ENCODE peak calls at places on chromosomes 5 and 9, in six cellular contexts. M is ovary; A is left lung; T is fibroblast of lung; C is GM23338; F is CD8-positive, alpha-beta memory T cell. I is an unnamed sample. For H3K4me1, the result is how much of the 10 kb centered on the place peaks cover.

GRCh38 chr5:170169996-170170395 is 62.8 kb upstream of the C5orf58 start:
- DNase-seq in M (no peak), A (no peak), T (no peak), C (no peak), F (no peak), I (no peak)

GRCh38 chr9:126367646-126368419 is 41.2 kb downstream of the MVB12B start:
- DNase-seq in M (no peak), A (no peak), T (no peak), C (no peak), F (no peak), I (no peak)

GRCh38 chr5:68290260-68290674 is 74.7 kb downstream of the PIK3R1 start:
- DNase-seq in M (peak), A (no peak), T (peak), C (no peak), F (no peak), I (no peak)

GRCh38 chr5:57302643-57303042 is 128.8 kb downstream of the GPBP1 start:
- DNase-seq in M (no peak), A (no peak), T (peak), C (no peak), F (no peak), I (no peak)

GRCh38 chr9:89278997-89279739 is 31.8 kb upstream of the CKS2 start:
- DNase-seq in M (no peak), A (no peak), T (peak), C (peak), F (no peak), I (no peak)

GRCh38 chr5:146052780-146053179 is 52.6 kb downstream of the PLAC8L1 start:
- DNase-seq in M (no peak), A (no peak), T (no peak), C (peak), F (no peak), I (no peak)

GRCh38 chr9:6212722-6213375 is 2.8 kb upstream of the IL33 start:
- DNase-seq in M (no peak), A (no peak), T (no peak), C (no peak), F (no peak), I (no peak)

GRCh38 chr5:33755216-33755615 is 136.6 kb downstream of the ADAMTS12 start:
- DNase-seq in M (no peak), A (no peak), T (peak), C (no peak), F (no peak), I (no peak)

GRCh38 chr5:93192107-93192506 is 388.9 kb downstream of the NR2F1-AS1 start:
- DNase-seq in M (no peak), A (no peak), T (peak), C (no peak), F (no peak), I (no peak)

GRCh38 chr5:98349251-98349989 is 424.0 kb upstream of the RGMB start:
- DNase-seq in M (no peak), A (no peak), T (peak), C (peak), F (no peak), I (no peak)

GRCh38 chr5:17269201-17269600 is 51.8 kb downstream of the BASP1 start:
- DNase-seq in M (no peak), A (no peak), T (no peak), C (no peak), F (no peak), I (no peak)

GRCh38 chr5:166032601-166033000 is 2258.8 kb upstream of the WWC1 start:
- DNase-seq in M (no peak), A (no peak), T (no peak), C (peak), F (no peak), I (no peak)

GRCh38 chr9:469672-470040 is 255.0 kb downstream of the DOCK8 start:
- DNase-seq in M (peak), A (peak), T (no peak), C (peak), F (no peak), I (peak)

GRCh38 chr5:132779961-132780360 is 2.9 kb upstream of the SEPTIN8 start:
- DNase-seq in M (no peak), A (no peak), T (no peak), C (no peak), F (no peak), I (no peak)

GRCh38 chr5:101580591-101580990 is 677.5 kb upstream of the ST8SIA4 start:
- DNase-seq in M (no peak), A (no peak), T (no peak), C (no peak), F (no peak), I (no peak)

GRCh38 chr9:88773627-88774244 is 217.5 kb upstream of the S1PR3 start:
- DNase-seq in M (no peak), A (no peak), T (peak), C (no peak), F (no peak), I (no peak)

GRCh38 chr5:129670944-129671343 is 77.0 kb upstream of the MINAR2 start:
- DNase-seq in M (no peak), A (no peak), T (peak), C (no peak), F (no peak), I (no peak)

GRCh38 chr5:13985736-13986418 is 41.4 kb upstream of the DNAH5 start:
- DNase-seq in M (no peak), A (no peak), T (peak), C (no peak), F (no peak), I (no peak)

GRCh38 chr5:94992325-94992724 is 292.6 kb downstream of the MCTP1 start:
- DNase-seq in M (no peak), A (no peak), T (no peak), C (no peak), F (no peak), I (no peak)

GRCh38 chr5:29992248-29992647 is 1201.2 kb upstream of the CDH6 start:
- DNase-seq in M (no peak), A (no peak), T (no peak), C (no peak), F (no peak), I (no peak)

GRCh38 chr9:96719538-96720315 is 58.2 kb downstream of the ZNF510 start:
- DNase-seq in M (no peak), A (no peak), T (no peak), C (peak), F (no peak), I (no peak)

GRCh38 chr5:31993182-31993961 is 180.7 kb downstream of the GOLPH3 start:
- DNase-seq in M (no peak), A (no peak), T (peak), C (no peak), F (no peak), I (no peak)

GRCh38 chr9:96173640-96174039 is 128.3 kb downstream of the HSD17B3 start:
- DNase-seq in M (no peak), A (no peak), T (no peak), C (no peak), F (no peak), I (no peak)

GRCh38 chr5:147803941-147804717 is 21.6 kb upstream of the JAKMIP2 start:
- DNase-seq in M (no peak), A (no peak), T (peak), C (peak), F (no peak), I (no peak)

GRCh38 chr9:101462558-101462957 is 27.0 kb upstream of the ALDOB start:
- DNase-seq in M (no peak), A (no peak), T (peak), C (peak), F (no peak), I (no peak)

GRCh38 chr9:121246821-121247511 is 21.0 kb upstream of the GSN start:
- DNase-seq in M (no peak), A (no peak), T (peak), C (no peak), F (no peak), I (peak)

GRCh38 chr9:32387256-32387655 is 2.8 kb downstream of the ACO1 start:
- DNase-seq in M (no peak), A (no peak), T (no peak), C (no peak), F (no peak), I (no peak)

GRCh38 chr5:169591636-169592035 is 8.1 kb downstream of the SPDL1 start:
- DNase-seq in M (no peak), A (no peak), T (peak), C (no peak), F (no peak), I (no peak)

GRCh38 chr9:130315446-130316226 is 50.1 kb downstream of the HMCN2 start:
- DNase-seq in M (no peak), A (no peak), T (no peak), C (no peak), F (no peak), I (peak)

GRCh38 chr9:27442464-27442863 is 81.6 kb upstream of the IFNK start:
- DNase-seq in M (no peak), A (no peak), T (no peak), C (no peak), F (no peak), I (no peak)

GRCh38 chr5:156778139-156778696 is 71.9 kb upstream of the PPP1R2B start:
- DNase-seq in M (no peak), A (no peak), T (no peak), C (no peak), F (no peak), I (no peak)

GRCh38 chr5:156783092-156783491 is 67.0 kb upstream of the PPP1R2B start:
- DNase-seq in M (no peak), A (no peak), T (no peak), C (no peak), F (no peak), I (no peak)

GRCh38 chr5:156779436-156779835 is 70.7 kb upstream of the PPP1R2B start:
- DNase-seq in M (no peak), A (no peak), T (no peak), C (no peak), F (no peak), I (no peak)

GRCh38 chr5:156774273-156774672 is 75.8 kb upstream of the PPP1R2B start:
- DNase-seq in M (no peak), A (no peak), T (no peak), C (no peak), F (no peak), I (no peak)

DNA sequence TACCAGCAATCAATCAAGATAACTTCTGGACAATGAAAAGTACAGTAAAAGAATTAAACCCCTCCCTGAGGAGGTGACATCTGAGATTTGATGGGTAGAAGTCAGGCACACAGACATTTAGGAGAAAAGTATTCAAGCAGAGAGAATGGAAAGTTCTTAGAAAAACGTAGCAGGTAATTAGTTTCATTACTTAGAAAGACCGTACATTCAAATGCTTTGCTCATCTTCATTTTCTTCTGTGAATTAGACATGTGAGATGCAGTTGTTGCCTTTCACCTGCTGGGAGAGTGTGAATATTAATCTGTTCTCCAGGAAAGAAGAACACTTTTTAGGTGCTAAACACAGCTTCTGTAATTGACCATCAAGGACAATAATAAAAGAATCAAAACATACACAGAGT is 71.3 kb upstream of the PPP1R2B start:
- DNase-seq in M (no peak), A (no peak), T (no peak), C (no peak), F (no peak), I (no peak)
- H3K4me3 ChIP-seq in M (no peak), A (no peak), T (no peak), C (no peak), F (no peak), I (no peak)

GRCh38 chr9:69173891-69174644 is at the start of gene TJP2:
- DNase-seq in M (peak), A (peak), T (peak), C (peak), F (no peak), I (peak)
- H3K4me1 ChIP-seq in M (under half), A (half or more), T (under half), C (half or more), F (under half), I (half or more)

DNA sequence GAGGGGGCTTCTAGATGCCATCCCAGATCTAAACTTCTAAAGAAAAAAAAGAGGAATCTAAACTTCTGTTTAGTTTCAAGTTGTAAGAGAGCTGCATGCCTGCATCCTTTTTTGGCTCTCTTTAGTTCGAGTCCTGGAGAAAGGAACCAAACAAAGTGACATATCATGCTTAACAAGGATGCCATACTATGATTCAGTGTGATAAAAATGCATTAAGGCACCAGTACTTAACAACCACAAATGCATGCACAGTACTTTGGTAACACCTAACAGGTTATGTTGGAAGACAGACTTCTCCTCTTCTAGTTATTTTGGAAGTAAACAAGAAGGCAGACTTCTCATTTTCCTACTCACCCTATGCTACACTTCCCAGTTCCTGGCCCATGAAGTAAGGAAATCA is 27.3 kb downstream of the NME5 start:
- DNase-seq in M (no peak), A (no peak), T (no peak), C (no peak), F (no peak), I (no peak)
- H3K27ac ChIP-seq in M (no peak), A (no peak), T (no peak), C (no peak), F (no peak), I (no peak)

DNA sequence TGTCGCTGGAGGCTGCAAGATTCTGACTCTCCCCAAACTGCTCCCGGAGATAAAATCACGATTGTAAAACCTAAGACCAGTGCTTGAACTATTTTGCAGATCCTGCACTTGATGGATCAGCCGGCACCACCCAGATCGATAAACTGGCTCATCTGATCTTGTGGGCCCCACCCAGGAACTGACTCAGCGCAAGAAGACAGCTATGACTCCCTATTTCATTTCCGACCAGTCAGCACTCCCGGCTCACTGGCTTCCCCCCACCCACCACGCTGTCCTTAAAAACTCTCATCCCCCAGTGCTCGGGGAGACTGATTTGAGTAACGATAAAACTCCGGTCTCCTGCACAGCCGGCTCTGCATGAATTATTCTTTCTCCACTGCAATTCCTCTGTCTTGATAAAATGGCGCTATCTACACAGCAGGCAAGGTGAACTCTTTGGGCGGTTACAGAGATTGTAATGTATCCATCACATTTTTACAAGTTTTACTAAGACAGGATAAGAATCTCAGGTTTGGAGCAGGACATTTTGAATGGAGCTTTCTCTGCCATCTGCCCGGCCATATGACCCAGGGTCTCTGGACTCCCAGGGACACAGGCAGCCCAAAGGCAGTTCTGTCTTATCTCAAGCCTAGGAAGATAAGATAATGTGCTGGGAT is 10.6 kb upstream of the PPP1R26 start:
- DNase-seq in M (no peak), A (no peak), T (peak), C (no peak), F (no peak), I (no peak)
- H3K4me3 ChIP-seq in M (no peak), A (no peak), T (no peak), C (no peak), F (no peak), I (no peak)

DNA sequence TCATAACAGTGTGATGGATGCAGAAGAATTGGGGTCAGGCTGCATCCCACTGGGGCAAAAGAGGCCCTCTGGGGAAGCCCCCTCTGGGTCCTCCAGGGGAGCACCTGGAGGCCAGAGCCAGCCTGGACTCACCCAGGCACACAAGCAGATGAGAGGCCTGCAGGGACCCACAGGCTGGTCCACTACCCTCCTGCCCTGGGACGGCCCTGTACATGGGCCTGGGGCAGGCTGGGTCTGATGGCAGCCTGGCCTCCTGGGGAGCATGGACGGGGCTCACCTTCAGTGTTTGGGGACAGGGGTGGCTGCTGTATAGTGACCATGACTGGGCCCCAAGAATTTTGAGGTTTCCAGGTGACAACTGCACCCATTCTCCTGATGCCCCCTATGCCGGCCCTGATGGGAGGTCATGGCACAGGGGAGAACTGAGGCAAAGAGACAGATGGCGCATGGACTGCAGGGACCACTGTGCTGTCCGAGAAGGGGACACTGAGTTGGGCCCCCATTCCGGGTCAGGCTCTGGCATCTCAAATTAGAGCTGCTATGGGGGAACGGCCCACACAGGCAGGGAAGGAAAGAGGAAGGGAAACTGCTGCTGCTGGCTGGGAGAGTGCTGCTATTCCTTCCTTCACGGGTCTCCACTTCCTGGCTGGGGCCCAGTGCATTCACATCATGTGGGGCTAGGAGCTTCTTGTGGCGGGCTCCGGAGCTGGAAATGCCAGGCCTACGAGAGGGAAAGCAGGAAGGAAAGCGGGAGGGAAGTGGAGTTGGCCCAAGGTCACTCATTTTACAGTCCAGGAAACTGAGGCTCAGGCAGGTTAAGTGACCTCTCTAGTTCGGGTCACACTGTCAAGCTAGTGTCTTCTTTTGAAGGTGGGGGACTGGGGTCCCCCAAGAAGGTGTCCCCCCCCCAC is 1.5 kb upstream of the CARD19 start:
- DNase-seq in M (peak), A (peak), T (no peak), C (peak), F (no peak), I (peak)
- H3K4me1 ChIP-seq in M (under half), A (half or more), T (under half), C (under half), F (half or more), I (half or more)

DNA sequence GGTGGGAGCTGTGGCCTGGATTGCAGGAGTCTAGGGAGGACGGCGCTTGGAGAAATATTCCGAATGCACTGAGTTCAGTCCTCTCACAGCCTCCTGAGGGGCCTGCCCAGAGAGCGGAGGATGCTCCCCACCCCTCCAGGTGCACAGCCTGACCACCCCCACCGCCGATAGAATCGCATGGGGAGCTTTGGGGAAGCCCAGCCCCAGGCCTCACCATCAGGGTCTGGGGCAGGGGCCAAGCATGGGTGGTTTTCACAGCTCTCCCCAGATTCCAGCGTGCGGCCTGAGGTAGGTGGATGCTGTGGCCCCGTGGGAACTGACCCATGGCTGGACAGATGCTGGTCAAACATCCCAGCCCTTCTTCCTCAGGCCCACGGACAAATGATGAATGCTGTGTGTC is 79.9 kb upstream of the OLFM1 start:
- DNase-seq in M (no peak), A (no peak), T (no peak), C (no peak), F (no peak), I (no peak)
- H3K27ac ChIP-seq in M (no peak), A (no peak), T (no peak), C (no peak), F (no peak), I (no peak)

DNA sequence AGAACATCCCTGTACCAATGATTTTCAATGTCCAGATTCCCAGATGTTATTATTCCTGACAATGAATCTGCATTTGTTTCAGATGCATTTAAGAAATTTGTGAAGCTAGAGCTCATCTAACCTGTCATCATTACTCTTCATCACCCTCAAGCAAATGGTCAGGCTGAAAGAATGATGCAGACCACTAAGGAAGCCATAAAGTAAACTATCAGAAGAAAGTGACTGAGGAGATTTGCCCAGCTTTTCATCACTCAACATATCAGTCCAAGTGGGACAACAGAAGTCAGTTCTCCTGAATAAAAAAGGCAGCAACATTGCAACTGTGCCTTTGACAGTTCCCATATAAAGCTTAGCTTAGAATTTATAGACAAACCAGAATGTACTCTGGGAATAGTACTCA is 419.9 kb downstream of the PDE4D start:
- DNase-seq in M (no peak), A (no peak), T (peak), C (no peak), F (no peak), I (no peak)
- H3K4me3 ChIP-seq in M (no peak), A (no peak), T (no peak), C (no peak), F (no peak), I (no peak)